ENCODE peak calls at places on chromosomes 3 and 15, in seven cellular contexts. R is IMR-90, F is uterus, U is HCT116, W is transverse colon, E is breast epithelium, P is GM12891. L is an unnamed sample.

GRCh38 chr3:39196671-39197446 is 4.5 kb upstream of the XIRP1 start:
- DNase-seq in R (peak; percentile 7), F (no peak), U (no peak), W (no peak), E (no peak), P (no peak), L (no peak)

GRCh38 chr3:143247007-143247563 is 127.5 kb downstream of the CHST2 start:
- DNase-seq in R (no peak), F (no peak), U (no peak), W (no peak), E (no peak), P (no peak), L (no peak)

GRCh38 chr3:101813817-101814440 is 34.9 kb downstream of the NXPE3 start:
- DNase-seq in R (peak; percentile 54), F (no peak), U (peak; percentile 7), W (no peak), E (no peak), P (no peak), L (no peak)

GRCh38 chr15:58873267-58873666 is 60.2 kb downstream of the SLTM start:
- DNase-seq in R (peak; percentile 67), F (no peak), U (no peak), W (no peak), E (no peak), P (no peak), L (no peak)

GRCh38 chr3:161800985-161801559 is 304.5 kb downstream of the OTOL1 start:
- DNase-seq in R (no peak), F (no peak), U (no peak), W (no peak), E (no peak), P (no peak), L (no peak)

GRCh38 chr3:37183976-37184375 is 9.6 kb upstream of the LRRFIP2 start:
- DNase-seq in R (no peak), F (no peak), U (no peak), W (no peak), E (no peak), P (no peak), L (no peak)

GRCh38 chr3:18030371-18030870 is 288.0 kb upstream of the TBC1D5 start:
- DNase-seq in R (no peak), F (no peak), U (no peak), W (no peak), E (no peak), P (no peak), L (no peak)

GRCh38 chr3:96813820-96814580 is 394 bp upstream of the EPHA6 start:
- DNase-seq in R (peak; percentile 7), F (no peak), U (no peak), W (peak; percentile 26), E (peak; percentile 54), P (peak; percentile 4), L (peak; percentile 65)

GRCh38 chr3:194876403-194877165 is 190.9 kb downstream of the FAM43A start:
- DNase-seq in R (no peak), F (no peak), U (no peak), W (no peak), E (no peak), P (no peak), L (no peak)

GRCh38 chr3:182533394-182533793 is 259.9 kb upstream of the ATP11B start:
- DNase-seq in R (no peak), F (no peak), U (no peak), W (no peak), E (no peak), P (no peak), L (no peak)

GRCh38 chr3:31981206-31982181 is at the start of the genes OSBPL10 and ZNF860:
- DNase-seq in R (peak; percentile 92), F (peak; percentile 96), U (peak; percentile 57), W (peak; percentile 90), E (peak; percentile 80), P (no peak), L (peak; percentile 92)

GRCh38 chr3:113148307-113148703 is 63.1 kb upstream of the BOC start:
- DNase-seq in R (no peak), F (peak; percentile 75), U (no peak), W (peak; percentile 26), E (peak; percentile 64), P (no peak), L (no peak)

GRCh38 chr3:10160925-10161324 is 3.8 kb upstream of the IRAK2 start:
- DNase-seq in R (no peak), F (no peak), U (no peak), W (no peak), E (no peak), P (no peak), L (no peak)

GRCh38 chr3:10166213-10166604 is 1.5 kb downstream of the IRAK2 start:
- DNase-seq in R (no peak), F (no peak), U (no peak), W (no peak), E (no peak), P (no peak), L (no peak)

GRCh38 chr3:10162147-10162546 is 2.6 kb upstream of the IRAK2 start:
- DNase-seq in R (no peak), F (no peak), U (no peak), W (no peak), E (no peak), P (no peak), L (no peak)

GRCh38 chr3:10169000-10169496 is 4.3 kb downstream of the IRAK2 start:
- DNase-seq in R (no peak), F (no peak), U (no peak), W (no peak), E (no peak), P (no peak), L (no peak)

DNA sequence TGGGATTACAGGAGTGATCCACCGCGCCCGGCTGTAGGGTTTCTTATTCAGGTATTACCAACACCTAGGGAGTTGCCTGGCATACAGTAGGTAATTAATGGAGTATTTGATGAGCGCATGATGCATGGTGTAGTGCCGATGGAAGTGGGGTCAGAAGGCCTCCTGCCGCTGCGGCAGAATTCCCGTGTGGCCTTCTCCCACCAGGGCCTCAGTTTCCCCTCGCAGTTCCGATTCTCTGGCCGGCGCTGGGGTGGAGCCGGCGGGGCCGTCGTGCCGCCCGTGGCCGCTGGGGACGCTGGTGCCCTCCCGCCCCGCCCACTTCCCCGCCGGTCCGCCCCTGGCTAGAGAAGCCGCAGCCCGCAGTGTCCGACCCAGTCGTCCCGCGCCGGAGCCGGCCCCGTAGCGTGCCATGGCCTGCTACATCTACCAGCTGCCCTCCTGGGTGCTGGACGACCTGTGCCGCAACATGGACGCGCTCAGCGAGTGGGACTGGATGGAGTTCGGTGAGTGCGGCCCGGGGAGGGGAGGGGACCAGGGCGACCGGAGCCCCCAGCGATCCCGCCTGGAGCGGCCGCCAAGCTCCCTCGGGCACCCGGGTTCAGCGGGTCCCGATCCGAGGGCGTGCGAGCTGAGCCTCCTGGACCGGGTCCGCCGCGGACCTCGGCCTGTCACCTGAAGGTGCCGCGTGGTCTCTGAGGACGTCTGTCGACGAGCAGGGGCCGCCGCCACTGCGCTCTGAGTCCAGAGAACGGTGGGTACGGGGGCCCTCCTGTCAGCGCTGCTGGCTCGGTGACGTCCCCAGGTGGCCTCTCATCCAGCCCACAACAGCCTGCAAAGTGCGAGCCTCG is at the start of gene IRAK2:
- DNase-seq in R (peak; percentile 50), F (peak; percentile 73), U (peak; percentile 22), W (peak; percentile 80), E (peak; percentile 73), P (peak; percentile 83), L (peak; percentile 80)
- TF ChIP-seq POLR2A in R (peak; percentile 86), F (peak; percentile 64), U (peak; percentile 50), W (peak; percentile 29), E (no peak), P (no peak), L (peak; percentile 65)

DNA sequence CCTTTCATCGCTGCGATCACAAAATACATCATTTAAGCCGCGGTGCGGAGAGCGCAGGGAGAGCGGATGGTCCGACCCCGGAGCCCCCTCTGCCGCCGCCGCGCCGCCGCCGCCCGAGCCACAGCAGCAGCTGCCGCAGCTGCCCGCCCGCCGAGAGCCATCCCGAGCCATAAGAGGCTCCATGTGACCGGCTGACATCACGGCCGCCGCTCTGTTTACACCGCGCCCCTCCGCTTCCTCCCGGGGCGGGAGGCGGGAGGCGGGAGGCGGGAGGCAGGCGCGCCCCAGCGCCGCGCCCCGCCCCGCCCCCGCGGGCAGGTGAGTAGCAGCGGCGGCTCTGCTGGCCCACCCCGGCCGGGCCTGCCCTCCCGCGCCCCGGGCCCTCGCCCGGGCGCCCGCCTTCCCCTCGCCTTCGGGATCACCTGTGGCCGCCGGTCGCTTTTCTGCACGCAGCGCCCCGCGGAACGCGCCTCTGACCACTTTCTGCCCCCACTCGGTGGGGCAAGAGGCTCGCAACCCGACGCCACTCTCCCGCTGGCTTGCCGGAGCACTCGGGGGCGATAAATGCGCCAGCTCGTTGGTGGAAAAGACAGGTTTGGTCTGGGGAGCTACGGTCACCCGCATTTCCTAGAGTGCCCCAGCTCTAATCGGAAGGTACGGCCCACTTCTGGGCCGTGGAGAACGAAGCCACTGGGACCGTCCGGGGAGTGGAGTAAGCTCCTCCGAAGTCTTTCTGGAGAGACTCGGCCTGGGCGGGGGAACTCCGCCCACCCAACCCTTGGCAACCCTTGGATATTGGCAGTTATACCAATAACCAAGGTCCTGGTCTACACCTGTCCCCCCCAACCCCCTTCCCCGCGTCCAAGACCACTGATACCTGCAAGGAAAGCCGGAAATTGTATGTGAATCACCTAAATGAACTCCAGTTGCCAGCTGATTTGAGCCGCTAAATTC is 113.7 kb upstream of the ICE2 start:
- DNase-seq in R (peak; percentile 68), F (peak; percentile 80), U (no peak), W (peak; percentile 90), E (peak; percentile 74), P (peak; percentile 66), L (peak; percentile 89)
- TF ChIP-seq POLR2A in R (peak; percentile 82), F (peak; percentile 59), U (no peak), W (peak; percentile 69), E (peak; percentile 24), P (no peak), L (peak; percentile 86)

GRCh38 chr3:48465531-48466378 is 19.2 kb downstream of the ATRIP start:
- DNase-seq in R (peak; percentile 100), F (peak; percentile 99), U (peak; percentile 96), W (peak; percentile 95), E (peak; percentile 98), P (peak; percentile 94), L (peak; percentile 100)

GRCh38 chr3:48465237-48465530 is 18.6 kb downstream of the ATRIP start:
- DNase-seq in R (no peak), F (no peak), U (no peak), W (no peak), E (no peak), P (no peak), L (no peak)

GRCh38 chr3:48466386-48467109 is 20.0 kb downstream of the ATRIP start:
- DNase-seq in R (no peak), F (no peak), U (no peak), W (peak; percentile 48), E (no peak), P (no peak), L (peak; percentile 69)

GRCh38 chr3:48463703-48464102 is 17.2 kb downstream of the ATRIP start:
- DNase-seq in R (no peak), F (no peak), U (no peak), W (no peak), E (no peak), P (no peak), L (no peak)

GRCh38 chr3:48464713-48465221 is 18.2 kb downstream of the ATRIP start:
- DNase-seq in R (no peak), F (no peak), U (no peak), W (no peak), E (no peak), P (no peak), L (no peak)
- TF ChIP-seq POLR2A in R (no peak), F (no peak), U (no peak), W (no peak), E (no peak), P (no peak), L (no peak)

DNA sequence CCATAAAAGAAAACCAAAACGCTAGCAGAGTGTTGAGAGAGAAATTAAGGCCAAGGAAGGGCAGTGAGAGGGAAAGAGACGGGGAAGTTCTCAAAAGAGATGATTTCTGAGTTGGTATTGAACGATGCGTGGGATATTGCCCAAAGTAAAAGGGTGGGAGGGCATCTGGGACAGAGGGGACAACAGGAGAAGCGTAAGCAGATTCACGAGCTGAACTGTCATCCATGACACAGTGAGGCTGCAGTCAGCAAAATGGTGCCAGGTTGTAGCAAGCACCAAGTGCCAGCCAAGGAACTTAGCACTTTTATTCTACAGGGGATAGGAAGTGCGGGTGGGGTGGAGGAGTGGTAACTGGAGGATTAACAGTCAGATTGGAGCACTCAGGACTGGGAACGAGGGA is 11.8 kb downstream of the NCEH1 start:
- DNase-seq in R (no peak), F (no peak), U (no peak), W (no peak), E (no peak), P (no peak), L (no peak)
- TF ChIP-seq POLR2A in R (no peak), F (no peak), U (no peak), W (no peak), E (no peak), P (no peak), L (no peak)

L was measured in body of pancreas.